ENCODE peak calls at places on chromosomes 13 and 19, in ten cellular contexts. B is astrocyte; T is activated naive CD8-positive, alpha-beta T cell treated with anti-CD3 and anti-CD28 coated beads for 36 hours; O is iris pigment epithelial cell; N is hepatic stellate cell; K is activated CD4-positive, alpha-beta T cell treated with anti-CD3 and anti-CD28 coated beads, Interleukin-2, amount 50 U/mL, for 4 hours; R is naive thymus-derived CD8-positive, alpha-beta T cell; S is C1 segment of cervical spinal cord; G is T-helper 9 cell; Z is HS-5. A is an unnamed sample.

GRCh38 chr13:68676513-68677115 is 1431.0 kb upstream of the ATXN8OS start:
- DNase-seq in K (no peak), O (peak), R (no peak), Z (no peak), B (peak), G (no peak), T (no peak), N (no peak), S (no peak), A (no peak)

GRCh38 chr19:19229701-19230100 is 17.9 kb downstream of the NCAN start:
- DNase-seq in O (no peak), S (no peak), R (no peak), N (no peak), Z (no peak), K (no peak), G (no peak), T (no peak), B (no peak), A (no peak)

GRCh38 chr19:40272261-40272660 is 12.9 kb downstream of the AKT2 start:
- DNase-seq in B (no peak), N (no peak), G (no peak), S (no peak), Z (no peak), T (no peak), R (no peak), K (no peak), O (no peak), A (no peak)

GRCh38 chr13:40130871-40131636 is 475.6 kb downstream of the COG6 start:
- DNase-seq in K (no peak), N (no peak), R (no peak), S (no peak), G (no peak), T (no peak), Z (no peak), O (peak), B (peak), A (peak)

GRCh38 chr19:12750851-12751250 is 740 bp upstream of the BEST2 start:
- DNase-seq in S (no peak), N (no peak), K (no peak), G (no peak), R (no peak), B (peak), Z (no peak), O (no peak), T (no peak), A (peak)

GRCh38 chr19:18460900-18461299 is 23.0 kb upstream of the ISYNA1 start:
- DNase-seq in Z (no peak), T (no peak), G (no peak), K (no peak), R (no peak), S (no peak), N (no peak), B (no peak), O (no peak), A (no peak)

GRCh38 chr19:35845215-35846037 is 6.9 kb downstream of the NPHS1 start:
- DNase-seq in G (no peak), Z (no peak), O (no peak), B (no peak), N (no peak), R (no peak), K (no peak), S (no peak), T (no peak), A (peak)

GRCh38 chr19:51417807-51418152 is 338 bp upstream of the SIGLEC10 start:
- DNase-seq in B (no peak), Z (no peak), G (no peak), T (no peak), K (no peak), N (no peak), R (no peak), O (no peak), S (no peak), A (no peak)

GRCh38 chr13:83881917-83882625 is at the start of gene SLITRK1:
- DNase-seq in O (peak), N (no peak), R (no peak), G (no peak), T (peak), S (no peak), B (peak), Z (no peak), K (no peak), A (peak)

GRCh38 chr19:55640043-55640576 is 692 bp upstream of the ZNF580 start:
- DNase-seq in R (peak), G (peak), K (peak), S (no peak), N (peak), O (peak), Z (no peak), B (peak), T (peak), A (peak)

GRCh38 chr13:51894239-51894638 is 32.5 kb downstream of the CCDC70 start:
- DNase-seq in G (no peak), N (no peak), K (no peak), R (no peak), T (no peak), S (no peak), O (no peak), B (no peak), Z (no peak), A (no peak)

GRCh38 chr19:46610851-46611770 is 10.0 kb downstream of the CALM3 start:
- DNase-seq in B (peak), G (no peak), T (no peak), K (no peak), O (peak), N (peak), Z (no peak), R (peak), S (no peak), A (no peak)

GRCh38 chr13:25455146-25455545 is 83.4 kb downstream of the ATP8A2 start:
- DNase-seq in O (no peak), Z (no peak), G (no peak), N (no peak), R (no peak), T (no peak), B (no peak), S (no peak), K (no peak), A (no peak)

GRCh38 chr13:32632343-32632910 is 46.2 kb downstream of the PDS5B start:
- DNase-seq in R (no peak), T (no peak), B (no peak), O (no peak), G (no peak), Z (no peak), S (no peak), K (no peak), N (no peak), A (no peak)

GRCh38 chr19:45522010-45522941 is 15.0 kb downstream of the VASP start:
- DNase-seq in N (no peak), G (no peak), S (no peak), O (no peak), R (no peak), T (no peak), B (no peak), Z (no peak), K (no peak), A (no peak)

GRCh38 chr13:111911754-111912452 is 155.0 kb upstream of the SOX1 start:
- DNase-seq in G (no peak), S (no peak), Z (no peak), N (no peak), T (no peak), B (no peak), R (no peak), K (no peak), O (no peak), A (no peak)

GRCh38 chr13:40483601-40484000 is 182.8 kb downstream of the FOXO1 start:
- DNase-seq in T (no peak), B (no peak), R (no peak), Z (no peak), O (no peak), G (no peak), S (no peak), K (no peak), N (no peak), A (no peak)

GRCh38 chr13:95355491-95355890 is 54.2 kb upstream of the ABCC4 start:
- DNase-seq in G (no peak), R (no peak), O (peak), N (no peak), S (no peak), Z (no peak), B (peak), K (no peak), T (no peak), A (no peak)

A was measured in GM23248.